ENCODE peak calls at places on chromosomes 6 and 20, in eight cellular contexts. One of them, this sample, is unnamed. For H3K9me3, the result is how much of the 10 kb centered on the place peaks cover.

GRCh38 chr20:41110930-41111577 is 26.3 kb upstream of the PLCG1 start:
- DNase-seq in kidney: no peak
- DNase-seq in A549: no peak
- DNase-seq in heart right ventricle: no peak
- DNase-seq in A673: no peak
- DNase-seq in heart left ventricle: no peak
- DNase-seq in SJSA1: no peak
- DNase-seq in fibroblast of lung: no peak
- DNase-seq in this sample: no peak

GRCh38 chr6:45212976-45213375 is 115.2 kb upstream of the RUNX2 start:
- DNase-seq in fibroblast of lung: peak
- DNase-seq in heart right ventricle: no peak
- DNase-seq in SJSA1: no peak
- DNase-seq in A549: no peak
- DNase-seq in A673: peak
- DNase-seq in kidney: no peak
- DNase-seq in heart left ventricle: no peak
- DNase-seq in this sample: no peak

GRCh38 chr20:48054051-48054450 is 268.8 kb upstream of the SULF2 start:
- DNase-seq in heart right ventricle: no peak
- DNase-seq in A673: no peak
- DNase-seq in kidney: no peak
- DNase-seq in SJSA1: no peak
- DNase-seq in A549: no peak
- DNase-seq in heart left ventricle: no peak
- DNase-seq in fibroblast of lung: no peak
- DNase-seq in this sample: no peak

GRCh38 chr6:168272379-168273011 is 47.1 kb downstream of the DACT2 start:
- DNase-seq in A673: no peak
- DNase-seq in A549: no peak
- DNase-seq in heart left ventricle: no peak
- DNase-seq in SJSA1: peak
- DNase-seq in heart right ventricle: no peak
- DNase-seq in kidney: no peak
- DNase-seq in fibroblast of lung: no peak
- DNase-seq in this sample: no peak

GRCh38 chr6:45830441-45831139 is 185.1 kb downstream of the CLIC5 start:
- DNase-seq in SJSA1: peak
- DNase-seq in kidney: no peak
- DNase-seq in A549: no peak
- DNase-seq in fibroblast of lung: peak
- DNase-seq in heart right ventricle: no peak
- DNase-seq in A673: no peak
- DNase-seq in heart left ventricle: no peak
- DNase-seq in this sample: no peak

GRCh38 chr6:117352466-117353081 is 73.2 kb downstream of the ROS1 start:
- DNase-seq in A673: peak
- DNase-seq in heart left ventricle: no peak
- DNase-seq in kidney: no peak
- DNase-seq in fibroblast of lung: peak
- DNase-seq in heart right ventricle: no peak
- DNase-seq in SJSA1: no peak
- DNase-seq in A549: peak
- DNase-seq in this sample: no peak

GRCh38 chr6:21731411-21732031 is 138.0 kb downstream of the SOX4 start:
- DNase-seq in kidney: no peak
- DNase-seq in heart left ventricle: no peak
- DNase-seq in SJSA1: peak
- DNase-seq in A673: no peak
- DNase-seq in heart right ventricle: no peak
- DNase-seq in A549: peak
- DNase-seq in fibroblast of lung: peak
- DNase-seq in this sample: no peak

GRCh38 chr6:147173140-147173539 is 31.1 kb upstream of the STXBP5 start:
- DNase-seq in A549: no peak
- DNase-seq in heart right ventricle: no peak
- DNase-seq in A673: no peak
- DNase-seq in fibroblast of lung: no peak
- DNase-seq in kidney: no peak
- DNase-seq in SJSA1: no peak
- DNase-seq in heart left ventricle: no peak
- DNase-seq in this sample: no peak

GRCh38 chr6:3159805-3160781 is 2.7 kb upstream of the TUBB2A start:
- DNase-seq in fibroblast of lung: peak
- DNase-seq in SJSA1: no peak
- DNase-seq in heart left ventricle: no peak
- DNase-seq in heart right ventricle: peak
- DNase-seq in kidney: peak
- DNase-seq in A549: no peak
- DNase-seq in A673: no peak
- DNase-seq in this sample: peak

GRCh38 chr6:17021539-17021889 is 80.3 kb upstream of the STMND1 start:
- DNase-seq in A673: no peak
- DNase-seq in heart right ventricle: no peak
- DNase-seq in kidney: no peak
- DNase-seq in fibroblast of lung: peak
- DNase-seq in SJSA1: no peak
- DNase-seq in A549: no peak
- DNase-seq in heart left ventricle: no peak
- DNase-seq in this sample: no peak

GRCh38 chr6:127069659-127070279 is 48.7 kb upstream of the RSPO3 start:
- DNase-seq in A549: peak
- DNase-seq in heart right ventricle: no peak
- DNase-seq in fibroblast of lung: peak
- DNase-seq in kidney: no peak
- DNase-seq in heart left ventricle: no peak
- DNase-seq in A673: peak
- DNase-seq in SJSA1: no peak
- DNase-seq in this sample: no peak

GRCh38 chr20:63507083-63507743 is 8.3 kb upstream of the EEF1A2 start:
- DNase-seq in A549: no peak
- DNase-seq in fibroblast of lung: no peak
- DNase-seq in heart left ventricle: no peak
- DNase-seq in heart right ventricle: no peak
- DNase-seq in kidney: peak
- DNase-seq in SJSA1: no peak
- DNase-seq in A673: no peak
- DNase-seq in this sample: no peak

GRCh38 chr6:97401533-97401932 is 118.5 kb upstream of the MMS22L start:
- DNase-seq in A549: no peak
- DNase-seq in fibroblast of lung: peak
- DNase-seq in kidney: no peak
- DNase-seq in heart right ventricle: peak
- DNase-seq in heart left ventricle: no peak
- DNase-seq in SJSA1: no peak
- DNase-seq in A673: peak
- DNase-seq in this sample: no peak

GRCh38 chr6:56314683-56315523 is 67.5 kb upstream of the COL21A1 start:
- DNase-seq in heart right ventricle: no peak
- DNase-seq in A549: peak
- DNase-seq in SJSA1: no peak
- DNase-seq in A673: peak
- DNase-seq in heart left ventricle: no peak
- DNase-seq in kidney: no peak
- DNase-seq in fibroblast of lung: peak
- DNase-seq in this sample: no peak

GRCh38 chr6:27970444-27970843 is 13.4 kb downstream of the OR2B6 start:
- DNase-seq in kidney: no peak
- DNase-seq in A673: no peak
- DNase-seq in heart right ventricle: no peak
- DNase-seq in fibroblast of lung: no peak
- DNase-seq in A549: no peak
- DNase-seq in heart left ventricle: no peak
- DNase-seq in SJSA1: no peak
- DNase-seq in this sample: no peak

GRCh38 chr6:44257007-44257752 is at the start of gene SLC35B2:
- DNase-seq in A673: peak
- DNase-seq in SJSA1: peak
- DNase-seq in heart left ventricle: peak
- DNase-seq in fibroblast of lung: peak
- DNase-seq in kidney: peak
- DNase-seq in A549: peak
- DNase-seq in heart right ventricle: peak
- DNase-seq in this sample: peak

GRCh38 chr20:10654630-10655029 is 19.2 kb downstream of the JAG1 start:
- DNase-seq in fibroblast of lung: no peak
- DNase-seq in kidney: no peak
- DNase-seq in SJSA1: no peak
- DNase-seq in A673: no peak
- DNase-seq in A549: no peak
- DNase-seq in heart right ventricle: no peak
- DNase-seq in heart left ventricle: no peak
- DNase-seq in this sample: no peak

GRCh38 chr6:106064103-106064502 is 22.0 kb upstream of the PRDM1 start:
- DNase-seq in heart left ventricle: no peak
- DNase-seq in A673: no peak
- DNase-seq in heart right ventricle: peak
- DNase-seq in kidney: no peak
- DNase-seq in SJSA1: no peak
- DNase-seq in A549: no peak
- DNase-seq in fibroblast of lung: peak
- DNase-seq in this sample: no peak

GRCh38 chr20:51720854-51721253 is 47.3 kb downstream of the ATP9A start:
- DNase-seq in A549: no peak
- DNase-seq in heart right ventricle: no peak
- DNase-seq in A673: no peak
- DNase-seq in SJSA1: no peak
- DNase-seq in fibroblast of lung: no peak
- DNase-seq in heart left ventricle: no peak
- DNase-seq in kidney: no peak
- DNase-seq in this sample: no peak

GRCh38 chr6:6587696-6588063 is 840 bp upstream of the LY86 start:
- DNase-seq in heart right ventricle: no peak
- DNase-seq in A549: no peak
- DNase-seq in SJSA1: no peak
- DNase-seq in fibroblast of lung: no peak
- DNase-seq in heart left ventricle: no peak
- DNase-seq in A673: no peak
- DNase-seq in kidney: no peak
- DNase-seq in this sample: no peak
- H3K27ac ChIP-seq in heart right ventricle: peak
- H3K27ac ChIP-seq in A549: no peak
- H3K27ac ChIP-seq in SJSA1: no peak
- H3K27ac ChIP-seq in fibroblast of lung: no peak
- H3K27ac ChIP-seq in heart left ventricle: no peak
- H3K27ac ChIP-seq in A673: no peak
- H3K27ac ChIP-seq in kidney: no peak
- H3K27ac ChIP-seq in this sample: no peak

GRCh38 chr6:155259897-155260296 is 3.9 kb upstream of the CLDN20 start:
- DNase-seq in SJSA1: no peak
- DNase-seq in kidney: no peak
- DNase-seq in heart right ventricle: no peak
- DNase-seq in A673: no peak
- DNase-seq in fibroblast of lung: no peak
- DNase-seq in heart left ventricle: no peak
- DNase-seq in A549: no peak
- DNase-seq in this sample: no peak
- H3K4me3 ChIP-seq in SJSA1: no peak
- H3K4me3 ChIP-seq in kidney: no peak
- H3K4me3 ChIP-seq in heart right ventricle: no peak
- H3K4me3 ChIP-seq in A673: no peak
- H3K4me3 ChIP-seq in fibroblast of lung: no peak
- H3K4me3 ChIP-seq in heart left ventricle: no peak
- H3K4me3 ChIP-seq in A549: no peak
- H3K4me3 ChIP-seq in this sample: no peak

GRCh38 chr20:59622496-59622895 is 18.2 kb downstream of the PHACTR3 start:
- DNase-seq in A673: no peak
- DNase-seq in heart left ventricle: no peak
- DNase-seq in heart right ventricle: no peak
- DNase-seq in fibroblast of lung: no peak
- DNase-seq in SJSA1: no peak
- DNase-seq in kidney: no peak
- DNase-seq in A549: no peak
- DNase-seq in this sample: no peak

GRCh38 chr20:59614714-59615113 is 10.4 kb downstream of the PHACTR3 start:
- DNase-seq in heart left ventricle: no peak
- DNase-seq in heart right ventricle: no peak
- DNase-seq in SJSA1: no peak
- DNase-seq in A673: no peak
- DNase-seq in A549: no peak
- DNase-seq in kidney: no peak
- DNase-seq in fibroblast of lung: no peak
- DNase-seq in this sample: no peak

GRCh38 chr20:59620860-59621485 is 16.6 kb downstream of the PHACTR3 start:
- DNase-seq in A673: peak
- DNase-seq in fibroblast of lung: no peak
- DNase-seq in kidney: no peak
- DNase-seq in A549: no peak
- DNase-seq in SJSA1: no peak
- DNase-seq in heart left ventricle: no peak
- DNase-seq in heart right ventricle: no peak
- DNase-seq in this sample: no peak

GRCh38 chr20:59616306-59616705 is 12.0 kb downstream of the PHACTR3 start:
- DNase-seq in heart right ventricle: no peak
- DNase-seq in kidney: no peak
- DNase-seq in fibroblast of lung: no peak
- DNase-seq in A549: no peak
- DNase-seq in A673: no peak
- DNase-seq in heart left ventricle: no peak
- DNase-seq in SJSA1: no peak
- DNase-seq in this sample: no peak

DNA sequence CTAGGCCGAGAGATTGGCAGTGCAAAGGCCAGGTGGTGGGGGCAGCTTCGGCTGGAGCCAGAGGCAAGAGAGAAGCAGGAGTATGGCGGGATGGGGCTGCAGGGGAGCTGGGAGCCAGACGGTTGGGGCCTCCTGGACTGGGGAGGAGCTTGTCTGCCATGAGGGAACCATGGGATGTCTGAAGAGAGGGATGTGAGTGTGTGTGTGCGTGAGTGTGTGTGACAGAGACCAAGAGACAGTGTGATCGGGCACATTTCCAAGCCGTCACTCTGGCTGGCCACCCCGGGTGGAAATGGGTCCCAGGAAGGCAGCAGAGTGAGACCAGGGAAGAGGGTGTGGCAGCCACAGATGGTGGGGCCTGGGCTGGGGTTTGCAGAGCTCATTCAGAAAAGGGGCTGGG is 13.8 kb downstream of the PHACTR3 start:
- DNase-seq in SJSA1: no peak
- DNase-seq in heart left ventricle: no peak
- DNase-seq in heart right ventricle: no peak
- DNase-seq in A549: no peak
- DNase-seq in fibroblast of lung: no peak
- DNase-seq in A673: no peak
- DNase-seq in kidney: no peak
- DNase-seq in this sample: no peak
- H3K9me3 ChIP-seq in SJSA1: under half
- H3K9me3 ChIP-seq in heart left ventricle: under half
- H3K9me3 ChIP-seq in heart right ventricle: under half
- H3K9me3 ChIP-seq in A549: under half
- H3K9me3 ChIP-seq in fibroblast of lung: under half
- H3K9me3 ChIP-seq in A673: under half
- H3K9me3 ChIP-seq in kidney: under half
- H3K9me3 ChIP-seq in this sample: under half

DNA sequence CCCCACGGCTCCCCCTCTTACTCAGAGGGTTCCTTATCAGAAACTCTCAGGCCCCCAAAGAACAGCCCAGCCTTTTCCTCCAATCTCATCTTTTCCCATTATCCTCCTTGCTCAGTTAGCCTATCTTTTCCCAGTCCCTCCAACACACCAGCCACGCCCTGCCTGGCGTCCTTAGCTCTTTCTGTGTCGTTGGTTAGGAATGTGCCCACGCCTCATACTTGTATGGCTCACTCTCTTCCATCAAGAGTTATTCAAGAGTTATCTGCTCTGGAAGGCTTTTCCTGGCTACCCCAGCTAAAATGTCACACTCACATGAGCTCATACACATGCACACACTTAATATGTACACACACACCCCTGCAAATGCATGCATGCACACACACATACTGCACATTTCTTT is 37.5 kb downstream of the SLC2A10 start:
- DNase-seq in heart right ventricle: no peak
- DNase-seq in SJSA1: no peak
- DNase-seq in kidney: no peak
- DNase-seq in A549: no peak
- DNase-seq in heart left ventricle: no peak
- DNase-seq in A673: no peak
- DNase-seq in fibroblast of lung: peak
- DNase-seq in this sample: peak
- H3K27ac ChIP-seq in heart right ventricle: no peak
- H3K27ac ChIP-seq in SJSA1: no peak
- H3K27ac ChIP-seq in kidney: no peak
- H3K27ac ChIP-seq in A549: no peak
- H3K27ac ChIP-seq in heart left ventricle: no peak
- H3K27ac ChIP-seq in A673: no peak
- H3K27ac ChIP-seq in fibroblast of lung: no peak
- H3K27ac ChIP-seq in this sample: no peak

This sample was measured in right cardiac atrium.